ENCODE peak calls at places on chromosomes 5 and 9, in eight cellular contexts. Y is skeletal muscle cell, V is A549, D is right cardiac atrium, G is esophagus muscularis mucosa, X is endodermal cell, W is adipocyte, K is neural progenitor cell. T is an unnamed sample.

GRCh38 chr5:68220914-68221313 is 5.4 kb downstream of the PIK3R1 start:
- DNase-seq in X (no peak), Y (no peak), W (no peak), V (no peak), G (no peak), D (no peak), K (no peak), T (no peak)

GRCh38 chr5:107272509-107272908 is 398.2 kb downstream of the EFNA5 start:
- DNase-seq in G (no peak), V (no peak), W (no peak), D (no peak), K (no peak), Y (no peak), X (no peak), T (no peak)

GRCh38 chr9:137783521-137783920 is 94.1 kb upstream of the CACNA1B start:
- DNase-seq in D (no peak), V (no peak), X (no peak), Y (peak; percentile 22), K (no peak), W (no peak), G (no peak), T (no peak)

GRCh38 chr5:78754655-78755054 is 106.1 kb upstream of the LHFPL2 start:
- DNase-seq in D (no peak), W (no peak), Y (no peak), G (no peak), X (no peak), K (no peak), V (no peak), T (no peak)

GRCh38 chr5:92019376-92019990 is 636.4 kb upstream of the ARRDC3 start:
- DNase-seq in W (peak; percentile 25), V (peak; percentile 3), G (no peak), D (no peak), X (no peak), K (no peak), Y (no peak), T (no peak)

GRCh38 chr5:167816864-167817263 is 474.6 kb upstream of the WWC1 start:
- DNase-seq in D (no peak), V (no peak), K (no peak), Y (no peak), W (no peak), G (no peak), X (no peak), T (no peak)

GRCh38 chr5:112276996-112277395 is 142.1 kb downstream of the EPB41L4A start:
- DNase-seq in V (no peak), K (peak; percentile 24), W (no peak), G (no peak), X (peak; percentile 48), D (no peak), Y (no peak), T (no peak)

GRCh38 chr5:463952-464351 is 21.0 kb downstream of the EXOC3 start:
- DNase-seq in D (no peak), W (no peak), Y (no peak), G (no peak), V (no peak), X (no peak), K (no peak), T (no peak)

GRCh38 chr5:72189135-72189534 is 81.9 kb downstream of the MAP1B start:
- DNase-seq in Y (no peak), W (no peak), X (no peak), V (no peak), G (no peak), K (no peak), D (no peak), T (no peak)

GRCh38 chr9:99905833-99906402 is 536 bp upstream of the STX17 start:
- DNase-seq in W (no peak), D (no peak), G (no peak), V (no peak), X (no peak), K (no peak), Y (no peak), T (peak; percentile 9)
- H3K4me3 ChIP-seq in W (peak overlapping the region; percentile 97), D (peak overlapping the region; percentile 99), G (peak overlapping the region; percentile 93), V (peak overlapping the region; percentile 77), X (peak overlapping the region; percentile 78), K (peak overlapping the region; percentile 83), Y (peak overlapping the region; percentile 86), T (peak overlapping the region; percentile 87)

GRCh38 chr5:82918311-82919031 is 158.7 kb downstream of the TMEM167A start:
- DNase-seq in K (no peak), V (no peak), D (no peak), G (no peak), X (no peak), Y (no peak), W (no peak), T (peak; percentile 10)

GRCh38 chr5:82911902-82912301 is 165.3 kb downstream of the TMEM167A start:
- DNase-seq in D (no peak), V (no peak), Y (peak; percentile 10), K (no peak), X (no peak), G (no peak), W (no peak), T (no peak)

GRCh38 chr5:82922086-82922734 is 155.0 kb downstream of the TMEM167A start:
- DNase-seq in D (no peak), Y (no peak), G (no peak), V (no peak), K (peak; percentile 61), X (no peak), W (no peak), T (no peak)

GRCh38 chr5:82912462-82912861 is 164.7 kb downstream of the TMEM167A start:
- DNase-seq in D (peak; percentile 31), K (no peak), V (no peak), W (no peak), G (no peak), Y (no peak), X (no peak), T (no peak)

GRCh38 chr5:82917584-82917983 is 159.6 kb downstream of the TMEM167A start:
- DNase-seq in X (no peak), D (no peak), W (no peak), G (no peak), V (no peak), K (no peak), Y (no peak), T (no peak)
- H3K4me3 ChIP-seq in X (no peak overlapping the region), D (no peak overlapping the region), W (no peak overlapping the region), G (no peak overlapping the region), V (no peak overlapping the region), K (no peak overlapping the region), Y (no peak overlapping the region), T (no peak overlapping the region)

DNA sequence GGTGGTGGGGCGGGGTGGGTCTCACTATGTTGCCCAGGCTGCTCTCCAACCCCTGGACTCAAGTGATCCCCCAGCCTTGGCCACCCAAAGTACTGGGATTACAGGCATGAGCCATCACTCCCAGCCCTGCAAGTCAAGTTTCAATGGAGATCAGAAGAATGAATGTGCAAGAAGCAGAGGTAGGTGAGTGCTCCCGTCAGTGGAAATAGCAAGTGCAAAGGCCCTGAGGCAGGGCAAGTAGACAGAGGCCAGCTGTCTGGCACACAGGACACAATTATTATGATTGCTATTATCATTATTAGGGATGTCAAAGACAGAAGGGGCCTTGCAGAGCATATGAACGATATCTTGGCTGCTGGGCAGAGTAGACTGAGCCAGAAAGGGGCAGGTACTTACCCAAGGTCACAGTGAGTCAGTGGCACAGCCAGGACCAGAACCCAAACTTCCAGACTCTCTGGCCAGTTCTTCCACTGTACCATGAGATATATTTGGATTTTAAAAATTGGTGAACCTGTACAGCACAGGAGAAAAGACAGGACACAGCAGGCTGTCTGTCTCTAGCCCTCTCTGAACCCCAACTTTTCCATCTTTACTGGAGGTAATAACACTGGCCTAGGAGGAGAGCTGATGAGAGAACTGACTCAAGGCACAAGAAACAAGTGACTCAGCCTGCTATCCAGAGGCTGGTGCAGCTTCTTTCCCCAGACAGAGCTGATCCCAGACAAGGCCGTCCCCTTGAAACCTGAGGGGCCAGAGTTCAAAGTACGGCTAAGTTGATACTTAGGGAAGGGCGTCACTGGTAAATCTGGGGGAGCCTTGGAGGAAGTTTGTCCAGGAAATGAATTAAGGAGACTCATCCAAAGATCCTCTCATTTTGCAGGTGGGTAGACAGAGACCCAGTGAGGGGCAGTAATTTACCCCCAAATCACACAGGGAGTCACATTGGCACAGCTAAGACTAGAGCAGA is 1.4 kb downstream of the HDHD3 start:
- DNase-seq in W (no peak), K (no peak), V (peak; percentile 22), D (no peak), Y (no peak), X (no peak), G (no peak), T (no peak)
- H3K4me3 ChIP-seq in W (peak overlapping the region; percentile 89), K (no peak overlapping the region), V (peak overlapping the region; percentile 58), D (no peak overlapping the region), Y (peak overlapping the region; percentile 85), X (peak overlapping the region; percentile 86), G (no peak overlapping the region), T (peak overlapping the region; percentile 86)

DNA sequence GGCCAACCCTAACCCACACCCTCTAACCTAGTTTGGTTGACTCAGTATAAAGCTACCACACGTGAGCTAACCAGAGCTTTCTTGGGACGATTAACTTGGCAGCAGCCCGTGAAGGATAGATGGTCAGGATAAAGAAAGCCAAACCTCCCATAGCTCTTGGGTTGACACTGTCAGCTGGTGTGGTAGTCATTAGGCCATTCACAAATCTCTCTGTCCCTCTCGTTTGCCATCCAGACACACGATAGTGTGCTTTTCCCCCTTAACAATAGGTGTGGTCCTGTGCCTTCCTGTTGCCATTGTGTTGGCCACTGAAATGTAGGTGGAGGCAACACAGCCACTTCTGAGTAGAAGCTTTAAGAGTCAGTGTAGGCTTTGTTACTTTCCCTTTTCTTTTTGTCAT is 11.8 kb downstream of the OR13J1 start:
- DNase-seq in D (no peak), Y (no peak), W (no peak), X (peak; percentile 18), K (no peak), G (peak; percentile 53), V (no peak), T (no peak)
- H3K4me3 ChIP-seq in D (no peak overlapping the region), Y (no peak overlapping the region), W (no peak overlapping the region), X (no peak overlapping the region), K (no peak overlapping the region), G (no peak overlapping the region), V (no peak overlapping the region), T (no peak overlapping the region)

GRCh38 chr9:35401011-35401410 is 88.9 kb upstream of the RUSC2 start:
- DNase-seq in D (no peak), W (no peak), G (peak; percentile 70), Y (no peak), K (no peak), V (no peak), X (no peak), T (no peak)

GRCh38 chr9:35396560-35397215 is 93.2 kb upstream of the RUSC2 start:
- DNase-seq in W (no peak), G (peak; percentile 89), X (no peak), D (no peak), K (no peak), Y (no peak), V (no peak), T (no peak)

GRCh38 chr9:35397923-35398322 is 92.0 kb upstream of the RUSC2 start:
- DNase-seq in Y (no peak), K (no peak), V (no peak), X (no peak), D (no peak), W (no peak), G (peak; percentile 47), T (no peak)

GRCh38 chr9:35397216-35397698 is 92.7 kb upstream of the RUSC2 start:
- DNase-seq in X (no peak), D (no peak), Y (no peak), K (no peak), G (no peak), W (no peak), V (no peak), T (no peak)

GRCh38 chr9:35398651-35399335 is 91.1 kb upstream of the RUSC2 start:
- DNase-seq in X (no peak), D (no peak), Y (no peak), V (no peak), W (no peak), K (no peak), G (peak; percentile 85), T (no peak)
- H3K4me3 ChIP-seq in X (no peak overlapping the region), D (no peak overlapping the region), Y (no peak overlapping the region), V (no peak overlapping the region), W (no peak overlapping the region), K (no peak overlapping the region), G (no peak overlapping the region), T (no peak overlapping the region)

T was measured in fibroblast of pulmonary artery.